ENCODE peak calls at places on chromosomes 16 and 17, in nine cellular contexts. One of them, this sample, is unnamed.

GRCh38 chr16:85928411-85928820 is 29.5 kb downstream of the IRF8 start:
- DNase-seq in bronchial epithelial cell: no peak
- DNase-seq in CD4-positive, alpha-beta T cell: no peak
- DNase-seq in esophagus muscularis mucosa: no peak
- DNase-seq in IMR-90: peak; percentile 10
- DNase-seq in fibroblast of pulmonary artery: peak; percentile 56
- DNase-seq in endothelial cell: no peak
- DNase-seq in retina: no peak
- DNase-seq in posterior vena cava: no peak
- DNase-seq in this sample: peak; percentile 22

GRCh38 chr16:77398495-77398894 is 36.3 kb downstream of the ADAMTS18 start:
- DNase-seq in retina: no peak
- DNase-seq in IMR-90: no peak
- DNase-seq in fibroblast of pulmonary artery: no peak
- DNase-seq in endothelial cell: no peak
- DNase-seq in CD4-positive, alpha-beta T cell: no peak
- DNase-seq in bronchial epithelial cell: no peak
- DNase-seq in posterior vena cava: no peak
- DNase-seq in esophagus muscularis mucosa: peak; percentile 37
- DNase-seq in this sample: no peak

GRCh38 chr17:81171941-81172340 is 5.9 kb upstream of the AATK start:
- DNase-seq in IMR-90: peak; percentile 13
- DNase-seq in endothelial cell: no peak
- DNase-seq in bronchial epithelial cell: no peak
- DNase-seq in fibroblast of pulmonary artery: peak; percentile 29
- DNase-seq in posterior vena cava: no peak
- DNase-seq in esophagus muscularis mucosa: no peak
- DNase-seq in retina: no peak
- DNase-seq in CD4-positive, alpha-beta T cell: no peak
- DNase-seq in this sample: no peak

GRCh38 chr17:45288825-45289224 is 26.9 kb upstream of the SPATA32 start:
- DNase-seq in esophagus muscularis mucosa: no peak
- DNase-seq in IMR-90: no peak
- DNase-seq in endothelial cell: no peak
- DNase-seq in CD4-positive, alpha-beta T cell: no peak
- DNase-seq in posterior vena cava: no peak
- DNase-seq in fibroblast of pulmonary artery: no peak
- DNase-seq in bronchial epithelial cell: no peak
- DNase-seq in retina: no peak
- DNase-seq in this sample: peak; percentile 45

GRCh38 chr17:29042679-29043538 is at the start of gene PIPOX:
- DNase-seq in CD4-positive, alpha-beta T cell: no peak
- DNase-seq in retina: no peak
- DNase-seq in posterior vena cava: no peak
- DNase-seq in esophagus muscularis mucosa: no peak
- DNase-seq in endothelial cell: peak; percentile 50
- DNase-seq in fibroblast of pulmonary artery: peak; percentile 66
- DNase-seq in bronchial epithelial cell: peak; percentile 11
- DNase-seq in IMR-90: peak; percentile 15
- DNase-seq in this sample: peak; percentile 22

GRCh38 chr16:24504467-24505345 is 34.7 kb upstream of the RBBP6 start:
- DNase-seq in retina: peak; percentile 82
- DNase-seq in fibroblast of pulmonary artery: peak; percentile 73
- DNase-seq in endothelial cell: peak; percentile 66
- DNase-seq in IMR-90: peak; percentile 50
- DNase-seq in CD4-positive, alpha-beta T cell: peak; percentile 29
- DNase-seq in bronchial epithelial cell: peak; percentile 66
- DNase-seq in posterior vena cava: no peak
- DNase-seq in esophagus muscularis mucosa: no peak
- DNase-seq in this sample: peak; percentile 47

GRCh38 chr17:12727076-12727750 is 61.5 kb downstream of the MYOCD start:
- DNase-seq in endothelial cell: no peak
- DNase-seq in CD4-positive, alpha-beta T cell: no peak
- DNase-seq in posterior vena cava: no peak
- DNase-seq in bronchial epithelial cell: no peak
- DNase-seq in fibroblast of pulmonary artery: peak; percentile 31
- DNase-seq in retina: no peak
- DNase-seq in esophagus muscularis mucosa: peak; percentile 87
- DNase-seq in IMR-90: peak; percentile 95
- DNase-seq in this sample: no peak

GRCh38 chr16:58615280-58615679 is 14.3 kb downstream of the CNOT1 start:
- DNase-seq in posterior vena cava: no peak
- DNase-seq in IMR-90: peak; percentile 63
- DNase-seq in retina: no peak
- DNase-seq in endothelial cell: no peak
- DNase-seq in fibroblast of pulmonary artery: no peak
- DNase-seq in CD4-positive, alpha-beta T cell: no peak
- DNase-seq in bronchial epithelial cell: no peak
- DNase-seq in esophagus muscularis mucosa: no peak
- DNase-seq in this sample: no peak

GRCh38 chr17:8806206-8807069 is 7.3 kb upstream of the MFSD6L start:
- DNase-seq in CD4-positive, alpha-beta T cell: no peak
- DNase-seq in esophagus muscularis mucosa: peak; percentile 64
- DNase-seq in posterior vena cava: no peak
- DNase-seq in fibroblast of pulmonary artery: no peak
- DNase-seq in IMR-90: no peak
- DNase-seq in endothelial cell: no peak
- DNase-seq in retina: no peak
- DNase-seq in bronchial epithelial cell: no peak
- DNase-seq in this sample: no peak

GRCh38 chr16:81239722-81240121 is 1.2 kb downstream of the BCO1 start:
- DNase-seq in IMR-90: no peak
- DNase-seq in esophagus muscularis mucosa: no peak
- DNase-seq in posterior vena cava: no peak
- DNase-seq in fibroblast of pulmonary artery: no peak
- DNase-seq in CD4-positive, alpha-beta T cell: no peak
- DNase-seq in endothelial cell: no peak
- DNase-seq in bronchial epithelial cell: no peak
- DNase-seq in retina: peak; percentile 18
- DNase-seq in this sample: no peak

This sample was measured in body of pancreas.